ENCODE peak calls at places on chromosome 4, in five cellular contexts. Z is K562, G is GM12878, W is HepG2, F is H1. D is an unnamed sample.

GRCh38 chr4:54473077-54473545 is 184.6 kb upstream of the KIT start:
- DNase-seq in G (no peak), W (peak; percentile 59), Z (peak; percentile 83), F (no peak), D (no peak)

GRCh38 chr4:80270321-80270720 is 3.9 kb downstream of the FGF5 start:
- DNase-seq in G (no peak), Z (no peak), W (no peak), F (no peak), D (no peak)

GRCh38 chr4:139223682-139224317 is 46.8 kb upstream of the ELF2 start:
- DNase-seq in Z (no peak), W (no peak), G (no peak), F (no peak), D (no peak)

GRCh38 chr4:172662113-172662512 is 506.5 kb upstream of the GALNT7 start:
- DNase-seq in G (no peak), Z (no peak), F (no peak), W (no peak), D (no peak)

GRCh38 chr4:35105486-35105885 is 1138.8 kb downstream of the ARAP2 start:
- DNase-seq in G (no peak), Z (no peak), F (no peak), W (no peak), D (no peak)

GRCh38 chr4:36385951-36386561 is 104.6 kb downstream of the DTHD1 start:
- DNase-seq in F (no peak), G (peak; percentile 63), Z (no peak), W (no peak), D (no peak)

GRCh38 chr4:106366026-106366425 is 2.6 kb downstream of the GIMD1 start:
- DNase-seq in G (no peak), Z (no peak), F (no peak), W (peak; percentile 3), D (no peak)

GRCh38 chr4:180706766-180707165 is 1536.4 kb upstream of the TENM3 start:
- DNase-seq in F (no peak), W (no peak), Z (no peak), G (no peak), D (no peak)

GRCh38 chr4:117987464-117987863 is 46.8 kb upstream of the NDST3 start:
- DNase-seq in Z (no peak), G (no peak), W (no peak), F (no peak), D (no peak)

GRCh38 chr4:8422327-8422726 is 18.2 kb downstream of the ACOX3 start:
- DNase-seq in W (no peak), F (no peak), G (no peak), Z (no peak), D (no peak)

GRCh38 chr4:140533951-140534480 is 10.0 kb downstream of the ELMOD2 start:
- DNase-seq in F (no peak), W (no peak), G (no peak), Z (no peak), D (no peak)

GRCh38 chr4:145093638-145094037 is 4.4 kb downstream of the ANAPC10 start:
- DNase-seq in G (no peak), Z (no peak), W (no peak), F (no peak), D (no peak)

GRCh38 chr4:113148925-113149324 is 99.5 kb downstream of the ANK2 start:
- DNase-seq in G (no peak), W (no peak), F (no peak), Z (no peak), D (no peak)

GRCh38 chr4:153383131-153383530 is 38.6 kb downstream of the MND1 start:
- DNase-seq in Z (no peak), G (no peak), F (no peak), W (no peak), D (no peak)

GRCh38 chr4:8083086-8083825 is 75.4 kb downstream of the ABLIM2 start:
- DNase-seq in W (no peak), Z (no peak), G (no peak), F (no peak), D (no peak)

GRCh38 chr4:105710678-105711077 is 2.1 kb downstream of the GSTCD start:
- DNase-seq in F (no peak), Z (no peak), W (no peak), G (no peak), D (no peak)

GRCh38 chr4:138911903-138912713 is 103.5 kb upstream of the NOCT start:
- DNase-seq in F (no peak), G (no peak), Z (no peak), W (no peak), D (no peak)

GRCh38 chr4:122576261-122577188 is 44.3 kb downstream of the IL21 start:
- DNase-seq in G (no peak), Z (peak; percentile 55), F (no peak), W (peak; percentile 46), D (peak; percentile 36)

GRCh38 chr4:80322716-80323115 is 12.8 kb upstream of the CFAP299 start:
- DNase-seq in W (no peak), G (no peak), Z (peak; percentile 20), F (no peak), D (no peak)

GRCh38 chr4:61522312-61522711 is 322.2 kb downstream of the ADGRL3 start:
- DNase-seq in W (no peak), Z (no peak), G (no peak), F (no peak), D (no peak)

GRCh38 chr4:154471924-154472323 is 19.7 kb downstream of the DCHS2 start:
- DNase-seq in W (peak; percentile 21), F (no peak), G (peak; percentile 21), Z (no peak), D (no peak)

GRCh38 chr4:8200302-8200975 is 1.3 kb downstream of the SH3TC1 start:
- DNase-seq in Z (peak; percentile 51), G (no peak), F (no peak), W (no peak), D (no peak)

DNA sequence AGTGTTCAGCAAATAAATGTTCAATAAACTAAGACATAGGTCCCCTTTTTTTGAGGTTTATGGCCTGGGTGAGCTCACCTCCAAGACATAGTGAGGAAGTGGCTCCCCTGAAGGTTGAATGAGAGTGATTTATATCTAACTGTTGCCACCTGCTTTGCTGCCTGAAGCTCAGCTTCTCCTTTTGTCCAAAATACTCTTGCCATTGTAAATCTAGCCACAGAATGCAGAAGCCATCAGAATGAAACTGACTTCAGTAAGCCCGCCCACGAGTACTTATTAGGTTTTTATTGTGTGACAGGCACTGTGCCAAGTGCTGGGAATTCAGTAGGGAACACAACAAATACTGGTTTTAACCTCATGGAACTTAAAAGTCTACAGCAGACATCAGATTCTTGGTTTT is 18.0 kb downstream of the SPINK2 start:
- DNase-seq in F (no peak), G (peak; percentile 67), Z (no peak), W (no peak), D (no peak)
- TF ChIP-seq YY1 in F (no peak), G (no peak), Z (no peak), W (no peak), D (no peak)

GRCh38 chr4:110635155-110635479 is 12.2 kb upstream of the PITX2 start:
- DNase-seq in Z (no peak), F (no peak), W (no peak), G (no peak), D (no peak)

GRCh38 chr4:110636231-110636676 is 13.4 kb upstream of the PITX2 start:
- DNase-seq in Z (no peak), W (no peak), G (no peak), F (no peak), D (peak; percentile 23)

GRCh38 chr4:110638347-110638746 is 15.5 kb upstream of the PITX2 start:
- DNase-seq in W (no peak), Z (no peak), G (no peak), F (no peak), D (no peak)

GRCh38 chr4:110637408-110638131 is 14.7 kb upstream of the PITX2 start:
- DNase-seq in F (peak; percentile 75), Z (no peak), W (no peak), G (no peak), D (no peak)

GRCh38 chr4:110636677-110637407 is 14.0 kb upstream of the PITX2 start:
- DNase-seq in F (peak; percentile 89), W (no peak), Z (no peak), G (no peak), D (peak; percentile 57)
- H3K4me3 ChIP-seq in F (peak overlapping the region; percentile 67), W (no peak overlapping the region), Z (no peak overlapping the region), G (no peak overlapping the region), D (peak overlapping the region; percentile 78)

DNA sequence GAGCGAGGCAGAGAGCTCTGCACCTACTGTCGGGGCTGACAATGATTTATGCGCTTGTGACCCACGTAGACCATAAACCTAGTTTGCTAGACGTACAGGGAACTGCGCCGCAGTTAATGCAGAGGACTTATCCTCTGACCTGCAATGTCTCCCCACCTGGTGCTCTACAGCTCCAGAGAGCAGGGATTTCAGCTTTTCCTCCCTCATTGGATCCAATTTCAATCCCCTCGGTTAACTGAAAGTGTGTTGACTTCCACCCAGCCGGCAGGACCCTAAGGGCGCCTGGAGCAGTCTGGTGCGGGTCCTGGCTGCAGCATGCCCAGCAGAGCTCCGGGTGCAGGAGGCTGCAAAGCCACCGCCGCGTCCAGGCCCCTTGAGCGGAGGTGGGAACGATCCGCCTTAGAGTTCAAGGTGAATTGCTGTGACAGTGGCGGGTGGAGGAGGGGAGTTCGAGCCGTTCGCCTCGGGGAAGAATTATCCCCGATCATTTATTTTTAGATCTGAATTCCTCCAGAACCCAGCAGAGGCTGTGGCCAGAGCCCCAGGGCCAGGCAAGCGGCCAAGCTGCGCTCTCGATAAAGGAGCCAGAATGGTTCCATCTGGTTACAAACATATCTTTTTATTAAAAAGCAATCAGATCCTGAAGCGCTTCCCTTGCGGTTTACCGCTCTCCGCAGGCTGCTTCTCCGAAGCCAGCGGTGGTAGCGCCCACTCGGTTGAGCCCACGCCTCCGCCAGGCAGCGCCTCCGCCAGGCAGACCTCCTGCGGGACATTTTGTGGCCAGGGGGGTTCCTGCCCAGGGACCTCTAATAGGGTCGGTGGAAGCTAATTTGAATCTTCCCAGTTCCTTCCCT is 66.0 kb downstream of the FBXO8 start:
- DNase-seq in F (peak; percentile 55), W (no peak), Z (no peak), G (no peak), D (no peak)
- TF ChIP-seq SRF in F (no peak), W (no peak), Z (no peak), G (no peak), D (no peak)

GRCh38 chr4:159543831-159544230 is 441.0 kb downstream of the RAPGEF2 start:
- DNase-seq in G (no peak), Z (no peak), W (no peak), F (no peak), D (no peak)

GRCh38 chr4:159549092-159549491 is 446.2 kb downstream of the RAPGEF2 start:
- DNase-seq in W (no peak), Z (no peak), G (no peak), F (no peak), D (no peak)

GRCh38 chr4:159551268-159551667 is 448.4 kb downstream of the RAPGEF2 start:
- DNase-seq in G (no peak), W (no peak), Z (no peak), F (no peak), D (no peak)

GRCh38 chr4:159545556-159545955 is 442.7 kb downstream of the RAPGEF2 start:
- DNase-seq in F (no peak), Z (no peak), W (no peak), G (no peak), D (no peak)

DNA sequence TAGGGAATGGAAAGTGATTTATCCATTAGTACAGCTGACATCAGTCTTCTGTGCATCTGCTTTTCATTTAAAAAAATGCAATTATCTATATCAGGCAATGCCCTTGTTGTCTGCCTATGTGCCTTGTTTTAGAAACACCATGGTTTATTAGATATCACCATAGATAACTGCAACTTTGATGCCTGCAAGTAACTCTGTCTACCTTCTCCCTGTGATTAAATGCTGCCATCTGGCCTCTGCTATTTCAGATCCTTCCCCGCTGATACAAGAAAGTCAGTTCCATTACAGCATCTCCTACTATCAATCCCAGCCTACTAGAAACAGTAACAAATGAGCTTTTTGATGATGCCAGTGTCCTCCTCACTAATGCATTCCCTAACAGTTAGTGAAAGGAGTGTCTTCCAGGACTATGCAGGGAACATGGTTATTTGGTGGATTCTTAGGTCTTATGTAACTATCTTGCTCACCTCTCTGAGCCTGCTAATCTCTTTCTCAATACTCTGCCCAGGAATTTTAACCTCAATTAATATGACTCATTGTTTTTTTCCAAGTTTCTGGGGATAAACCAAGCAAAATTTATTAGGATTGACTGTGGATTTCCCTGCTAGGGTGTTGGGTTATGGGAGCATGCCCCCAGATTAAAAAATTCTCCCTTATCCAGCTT is 444.9 kb downstream of the RAPGEF2 start:
- DNase-seq in W (no peak), G (no peak), Z (no peak), F (no peak), D (no peak)
- TF ChIP-seq YY1 in W (no peak), G (no peak), Z (no peak), F (no peak), D (no peak)